ENCODE peak calls at places on chromosome 18, in five cellular contexts. G is stomach, F is A549, L is H1, U is IMR-90. D is an unnamed sample.

GRCh38 chr18:58851874-58852273 is 12.8 kb upstream of the ZNF532 start:
- DNase-seq in F (no peak), U (no peak), G (no peak), L (no peak), D (no peak)

GRCh38 chr18:74489631-74490030 is 6.5 kb upstream of the CNDP2 start:
- DNase-seq in U (peak; percentile 46), F (no peak), G (no peak), L (no peak), D (no peak)

GRCh38 chr18:47724186-47724975 is 206.1 kb downstream of the SMAD2 start:
- DNase-seq in L (no peak), G (no peak), F (no peak), U (no peak), D (no peak)

GRCh38 chr18:31658670-31659573 is 25.5 kb downstream of the B4GALT6 start:
- DNase-seq in L (no peak), U (no peak), F (no peak), G (no peak), D (no peak)

GRCh38 chr18:61658431-61658830 is 234.4 kb downstream of the RNF152 start:
- DNase-seq in U (no peak), F (no peak), L (no peak), G (no peak), D (no peak)

GRCh38 chr18:25896178-25896780 is 194.1 kb downstream of the SS18 start:
- DNase-seq in L (no peak), U (peak; percentile 58), G (no peak), F (peak; percentile 3), D (peak; percentile 5)

GRCh38 chr18:76399613-76400391 is 95.2 kb downstream of the ZNF516 start:
- DNase-seq in L (no peak), F (no peak), G (no peak), U (no peak), D (no peak)

GRCh38 chr18:28411806-28412205 is 234.9 kb upstream of the CDH2 start:
- DNase-seq in G (no peak), F (no peak), L (no peak), U (no peak), D (no peak)

GRCh38 chr18:8260319-8260718 is 348.9 kb upstream of the RAB12 start:
- DNase-seq in G (no peak), F (no peak), L (no peak), U (peak; percentile 11), D (no peak)

GRCh38 chr18:8416212-8417019 is 192.8 kb upstream of the RAB12 start:
- DNase-seq in F (no peak), G (no peak), U (peak; percentile 4), L (no peak), D (no peak)

GRCh38 chr18:78822171-78822570 is 157.4 kb upstream of the SALL3 start:
- DNase-seq in G (no peak), F (no peak), U (no peak), L (no peak), D (no peak)

GRCh38 chr18:67359868-67360838 is 156.4 kb downstream of the DSEL start:
- DNase-seq in L (no peak), U (peak; percentile 96), G (no peak), F (peak; percentile 36), D (peak; percentile 37)

GRCh38 chr18:74509856-74510769 is 13.9 kb downstream of the CNDP2 start:
- DNase-seq in G (peak; percentile 24), U (no peak), F (no peak), L (no peak), D (no peak)

GRCh38 chr18:12317664-12318333 is 9.8 kb downstream of the TUBB6 start:
- DNase-seq in L (no peak), U (peak; percentile 85), F (no peak), G (no peak), D (no peak)

GRCh38 chr18:79849328-79850207 is 51.8 kb downstream of the KCNG2 start:
- DNase-seq in F (no peak), L (peak; percentile 41), G (no peak), U (no peak), D (no peak)

GRCh38 chr18:61502472-61502871 is 169.2 kb downstream of the CDH20 start:
- DNase-seq in L (peak; percentile 64), G (no peak), U (peak; percentile 61), F (peak; percentile 17), D (peak; percentile 15)

GRCh38 chr18:61917870-61918269 is 25.1 kb upstream of the RNF152 start:
- DNase-seq in F (no peak), G (no peak), U (no peak), L (no peak), D (no peak)

GRCh38 chr18:42274488-42275137 is 319.6 kb downstream of the PIK3C3 start:
- DNase-seq in F (no peak), U (peak; percentile 10), L (no peak), G (no peak), D (no peak)

GRCh38 chr18:35062408-35062807 is 21.2 kb downstream of the MAPRE2 start:
- DNase-seq in U (no peak), L (no peak), G (no peak), F (no peak), D (no peak)

GRCh38 chr18:78169487-78169886 is 810.1 kb upstream of the SALL3 start:
- DNase-seq in G (no peak), U (no peak), F (no peak), L (no peak), D (no peak)

GRCh38 chr18:50751490-50751889 is 68.3 kb downstream of the MRO start:
- DNase-seq in L (no peak), F (no peak), G (no peak), U (no peak), D (no peak)

GRCh38 chr18:70329076-70329475 is 40.2 kb downstream of the SOCS6 start:
- DNase-seq in F (no peak), L (no peak), U (no peak), G (no peak), D (no peak)

GRCh38 chr18:68660355-68661183 is 54.3 kb downstream of the TMX3 start:
- DNase-seq in G (no peak), U (peak; percentile 61), L (no peak), F (peak; percentile 3), D (no peak)

GRCh38 chr18:9673296-9674251 is 34.5 kb upstream of the RAB31 start:
- DNase-seq in U (peak; percentile 58), L (no peak), G (peak; percentile 74), F (peak; percentile 94), D (peak; percentile 40)

GRCh38 chr18:9095297-9096012 is 7.0 kb upstream of the NDUFV2 start:
- DNase-seq in F (no peak), L (no peak), G (no peak), U (peak; percentile 81), D (no peak)

GRCh38 chr18:58896734-58897508 is 32.2 kb downstream of the ZNF532 start:
- DNase-seq in G (no peak), L (no peak), F (no peak), U (no peak), D (no peak)

GRCh38 chr18:49431563-49431962 is 28.9 kb downstream of the DYM start:
- DNase-seq in U (peak; percentile 40), F (no peak), G (no peak), L (no peak), D (no peak)

GRCh38 chr18:30245756-30246515 is 796.6 kb downstream of the DSC3 start:
- DNase-seq in F (no peak), G (no peak), L (no peak), U (no peak), D (no peak)

DNA sequence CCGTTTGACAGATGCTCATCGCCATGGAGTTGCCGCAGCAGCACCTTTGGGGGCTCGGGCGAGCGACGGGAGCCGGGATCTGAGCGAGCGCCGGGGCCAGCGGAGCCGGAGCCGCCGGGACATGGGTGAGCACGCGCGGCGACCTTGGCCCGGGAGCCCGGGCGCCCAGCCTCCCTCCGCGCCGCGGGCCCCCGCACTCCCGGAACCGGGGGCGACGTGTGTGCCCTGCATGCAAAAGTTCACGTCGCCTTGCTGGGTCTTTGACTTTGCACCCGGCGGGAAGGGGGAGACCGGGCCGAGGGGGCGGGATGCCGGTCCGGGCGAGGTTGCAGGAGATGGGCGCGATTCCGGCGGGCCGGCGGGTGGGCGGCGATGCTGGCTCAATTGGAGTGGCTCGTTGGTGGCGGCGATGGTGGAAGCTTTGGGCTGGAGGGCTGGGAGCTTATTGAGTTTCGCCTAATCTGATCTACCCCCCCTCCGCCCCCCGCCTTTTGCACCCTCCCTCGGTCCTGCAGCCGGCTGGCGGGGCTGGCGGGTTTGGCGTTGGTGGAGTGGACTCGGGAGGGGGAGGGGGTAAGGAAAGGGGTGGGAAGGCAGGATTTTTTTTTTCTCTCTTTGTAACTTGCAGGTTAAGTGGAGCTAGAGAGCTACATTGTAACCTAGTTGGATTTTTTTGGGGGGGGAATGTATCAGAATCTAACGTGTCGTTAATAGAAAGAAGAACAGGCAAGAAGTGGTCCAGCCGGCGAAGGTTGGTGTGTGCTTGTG is at the start of gene SETBP1:
- DNase-seq in G (peak; percentile 76), U (peak; percentile 2), L (peak; percentile 74), F (peak; percentile 19), D (no peak)
- TF ChIP-seq POLR2A in G (no peak), U (no peak), L (no peak), F (no peak), D (no peak)

GRCh38 chr18:23487738-23488625 is 15.3 kb upstream of the RMC1 start:
- DNase-seq in U (peak; percentile 33), L (no peak), F (no peak), G (peak; percentile 32), D (no peak)
- TF ChIP-seq POLR2A in U (no peak), L (no peak), F (no peak), G (no peak), D (no peak)

GRCh38 chr18:46332956-46333355 is 228.8 kb downstream of the HAUS1 start:
- DNase-seq in G (no peak), F (no peak), U (no peak), L (peak; percentile 54), D (no peak)

GRCh38 chr18:46329736-46330246 is 225.6 kb downstream of the HAUS1 start:
- DNase-seq in G (no peak), U (no peak), F (no peak), L (no peak), D (no peak)

GRCh38 chr18:46333371-46334199 is 229.4 kb downstream of the HAUS1 start:
- DNase-seq in U (no peak), F (peak; percentile 41), G (no peak), L (peak; percentile 56), D (no peak)

GRCh38 chr18:46332286-46332801 is 228.2 kb downstream of the HAUS1 start:
- DNase-seq in L (no peak), G (no peak), U (no peak), F (no peak), D (no peak)

DNA sequence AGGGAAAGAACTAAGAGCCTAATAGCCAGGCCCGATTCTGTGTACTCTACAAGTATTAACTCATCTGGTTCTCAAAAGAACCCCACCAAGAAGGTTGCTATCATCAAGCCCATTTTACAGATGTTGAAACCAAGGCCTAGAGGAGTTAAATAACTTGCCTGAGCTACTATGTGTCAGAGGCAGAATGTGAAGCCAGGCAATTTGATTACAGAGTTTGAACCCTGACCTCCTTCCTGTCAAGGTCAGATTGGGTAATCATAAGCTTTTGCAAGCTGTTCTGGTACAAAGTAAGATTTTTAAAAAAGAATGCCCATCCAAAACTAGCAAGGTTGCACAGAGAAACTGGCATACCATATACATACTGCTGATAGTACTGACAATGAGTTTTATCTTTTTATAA is 227.1 kb downstream of the HAUS1 start:
- DNase-seq in G (no peak), F (no peak), L (no peak), U (no peak), D (no peak)
- TF ChIP-seq POLR2A in G (no peak), F (no peak), L (no peak), U (no peak), D (no peak)

DNA sequence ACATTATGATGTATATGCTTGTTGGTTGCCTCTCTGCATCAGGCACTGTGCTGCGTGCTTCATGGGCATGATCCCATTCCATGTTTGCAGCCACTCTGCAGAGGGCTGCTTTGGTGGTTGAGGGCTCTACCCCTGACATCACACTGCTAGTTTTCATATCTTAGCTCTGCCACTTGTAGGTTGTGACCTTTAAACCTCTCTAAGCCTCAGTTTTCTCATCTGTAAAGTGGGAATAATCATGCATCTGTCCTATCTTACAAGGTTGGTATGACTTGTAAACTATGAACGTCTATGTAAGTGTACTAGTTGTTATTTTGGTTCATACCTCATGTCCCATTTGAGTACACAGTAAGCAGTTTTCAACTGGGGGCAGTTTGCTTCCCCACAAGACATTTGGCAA is 260.4 kb downstream of the PHLPP1 start:
- DNase-seq in U (no peak), L (no peak), F (no peak), G (no peak), D (no peak)
- TF ChIP-seq POLR2A in U (no peak), L (no peak), F (no peak), G (no peak), D (no peak)

D was measured in H54.